ENCODE peak calls at places on chromosomes 6 and 20, in six cellular contexts. G is H1, Q is K562, I is SK-N-SH, S is HepG2, L is GM12878. U is an unnamed sample.

GRCh38 chr6:30981942-30982772 is 1.4 kb upstream of the MUC21 start:
- DNase-seq in S (peak), L (no peak), I (no peak), G (no peak), Q (peak), U (no peak)

GRCh38 chr6:28884423-28885148 is 39.2 kb downstream of the TRIM27 start:
- DNase-seq in G (no peak), I (peak), Q (no peak), L (no peak), S (peak), U (no peak)

GRCh38 chr6:113371106-113371505 is 486.0 kb upstream of the MARCKS start:
- DNase-seq in I (no peak), G (no peak), S (no peak), L (no peak), Q (no peak), U (no peak)

GRCh38 chr6:139764498-139764986 is 390.1 kb upstream of the CITED2 start:
- DNase-seq in I (no peak), L (peak), S (peak), G (no peak), Q (peak), U (peak)

GRCh38 chr6:6392214-6393068 is 72.0 kb upstream of the F13A1 start:
- DNase-seq in I (no peak), L (peak), G (no peak), S (no peak), Q (no peak), U (no peak)

GRCh38 chr20:43949741-43950618 is 35.3 kb downstream of the TOX2 start:
- DNase-seq in Q (peak), I (peak), G (no peak), S (no peak), L (peak), U (peak)

GRCh38 chr6:11754625-11755289 is 23.8 kb downstream of the ADTRP start:
- DNase-seq in Q (no peak), S (no peak), I (no peak), G (no peak), L (no peak), U (no peak)

GRCh38 chr6:163092846-163093245 is 321.7 kb upstream of the QKI start:
- DNase-seq in S (no peak), I (no peak), G (no peak), L (no peak), Q (no peak), U (no peak)

GRCh38 chr6:3876866-3877265 is 27.7 kb downstream of the FAM50B start:
- DNase-seq in Q (no peak), I (no peak), L (no peak), S (no peak), G (no peak), U (no peak)

GRCh38 chr20:2418388-2418787 is 37.7 kb downstream of the TGM6 start:
- DNase-seq in L (no peak), Q (no peak), I (no peak), S (no peak), G (no peak), U (no peak)

GRCh38 chr20:63456429-63457284 is 15.8 kb downstream of the KCNQ2 start:
- DNase-seq in L (no peak), I (peak), G (no peak), Q (no peak), S (no peak), U (no peak)

GRCh38 chr6:149094934-149095341 is 222.6 kb upstream of the TAB2 start:
- DNase-seq in L (no peak), I (no peak), S (no peak), Q (no peak), G (no peak), U (no peak)

GRCh38 chr6:141521440-141521839 is 611.3 kb upstream of the GJE1 start:
- DNase-seq in L (no peak), S (no peak), Q (no peak), I (no peak), G (no peak), U (no peak)

GRCh38 chr6:170042596-170043118 is 248.2 kb downstream of the DLL1 start:
- DNase-seq in Q (peak), S (no peak), I (no peak), G (no peak), L (no peak), U (no peak)

GRCh38 chr6:136784910-136785746 is 7.1 kb downstream of the MAP3K5 start:
- DNase-seq in S (no peak), I (no peak), Q (no peak), L (no peak), G (no peak), U (peak)

GRCh38 chr20:25018841-25019240 is 26.3 kb upstream of the APMAP start:
- DNase-seq in Q (no peak), L (no peak), I (no peak), S (no peak), G (no peak), U (no peak)

GRCh38 chr6:97586344-97586743 is 303.3 kb upstream of the MMS22L start:
- DNase-seq in G (no peak), L (no peak), S (peak), I (peak), Q (no peak), U (no peak)

GRCh38 chr20:57102160-57102559 is 164.3 kb downstream of the BMP7 start:
- DNase-seq in I (no peak), Q (no peak), L (no peak), S (no peak), G (no peak), U (no peak)

GRCh38 chr20:63857751-63858392 is 3.4 kb upstream of the ABHD16B start:
- DNase-seq in G (no peak), S (no peak), I (peak), L (no peak), Q (no peak), U (no peak)

GRCh38 chr20:64142546-64142945 is 21.7 kb upstream of the MYT1 start:
- DNase-seq in L (no peak), S (no peak), I (peak), Q (no peak), G (no peak), U (no peak)

GRCh38 chr6:27562027-27562410 is 89.1 kb upstream of the ZNF184 start:
- DNase-seq in Q (no peak), L (no peak), S (no peak), I (no peak), G (no peak), U (no peak)

GRCh38 chr6:139605350-139605749 is 230.9 kb upstream of the CITED2 start:
- DNase-seq in Q (no peak), L (no peak), I (no peak), G (no peak), S (no peak), U (no peak)

GRCh38 chr20:52083627-52084232 is 107.8 kb downstream of the ZFP64 start:
- DNase-seq in I (peak), S (peak), Q (peak), G (peak), L (no peak), U (peak)

GRCh38 chr6:160992323-160993314 is 1.1 kb downstream of the MAP3K4 start:
- DNase-seq in S (peak), L (no peak), G (no peak), Q (peak), I (peak), U (peak)

GRCh38 chr6:122014961-122015360 is 384.5 kb upstream of the HSF2 start:
- DNase-seq in G (no peak), I (no peak), Q (no peak), S (no peak), L (no peak), U (no peak)

GRCh38 chr6:112291161-112291762 is 36.9 kb upstream of the LAMA4 start:
- DNase-seq in Q (no peak), G (no peak), L (no peak), I (no peak), S (no peak), U (no peak)

GRCh38 chr6:143060806-143061596 is at the start of gene AIG1:
- DNase-seq in S (no peak), G (no peak), Q (no peak), I (peak), L (no peak), U (peak)

GRCh38 chr20:56572178-56572577 is 39.1 kb downstream of the FAM209B start:
- DNase-seq in I (no peak), S (no peak), Q (no peak), G (no peak), L (no peak), U (no peak)

GRCh38 chr6:139777202-139777970 is 402.9 kb upstream of the CITED2 start:
- DNase-seq in I (no peak), S (no peak), L (no peak), G (no peak), Q (peak), U (no peak)

GRCh38 chr20:58626076-58626475 is 25.0 kb upstream of the STX16 start:
- DNase-seq in L (no peak), S (no peak), Q (no peak), G (no peak), I (no peak), U (no peak)

GRCh38 chr20:50521709-50522674 is 11.8 kb downstream of the PTPN1 start:
- DNase-seq in Q (no peak), S (no peak), L (no peak), G (no peak), I (no peak), U (peak)

GRCh38 chr6:152571863-152572394 is 65.2 kb downstream of the SYNE1 start:
- DNase-seq in S (no peak), Q (no peak), G (no peak), L (no peak), I (no peak), U (no peak)

GRCh38 chr6:139538366-139538765 is 163.9 kb upstream of the CITED2 start:
- DNase-seq in G (no peak), Q (no peak), I (no peak), S (no peak), L (no peak), U (no peak)

GRCh38 chr6:169132361-169132895 is 121.2 kb downstream of the THBS2 start:
- DNase-seq in L (no peak), I (no peak), S (no peak), G (no peak), Q (no peak), U (no peak)

GRCh38 chr6:163577404-163577803 is 162.9 kb downstream of the QKI start:
- DNase-seq in L (no peak), Q (no peak), I (no peak), S (no peak), G (no peak), U (no peak)

GRCh38 chr20:43983359-43983758 is 68.7 kb downstream of the TOX2 start:
- DNase-seq in S (no peak), L (no peak), I (no peak), Q (peak), G (no peak), U (no peak)

GRCh38 chr6:129440691-129441090 is 269.3 kb downstream of the ARHGAP18 start:
- DNase-seq in I (no peak), S (no peak), Q (no peak), G (no peak), L (no peak), U (no peak)

GRCh38 chr20:32034581-32035397 is 17.3 kb upstream of the HCK start:
- DNase-seq in L (no peak), G (no peak), S (no peak), Q (no peak), I (no peak), U (peak)

GRCh38 chr6:82738773-82739172 is 326.9 kb downstream of the UBE3D start:
- DNase-seq in I (no peak), Q (no peak), G (no peak), L (no peak), S (no peak), U (no peak)

GRCh38 chr20:6976096-6976495 is 208.6 kb downstream of the BMP2 start:
- DNase-seq in G (no peak), L (no peak), S (no peak), I (no peak), Q (no peak), U (no peak)

GRCh38 chr20:6974819-6975218 is 207.3 kb downstream of the BMP2 start:
- DNase-seq in G (no peak), Q (no peak), I (no peak), L (no peak), S (no peak), U (no peak)

GRCh38 chr20:6975326-6975725 is 207.8 kb downstream of the BMP2 start:
- DNase-seq in L (no peak), S (no peak), G (no peak), I (no peak), Q (no peak), U (no peak)

DNA sequence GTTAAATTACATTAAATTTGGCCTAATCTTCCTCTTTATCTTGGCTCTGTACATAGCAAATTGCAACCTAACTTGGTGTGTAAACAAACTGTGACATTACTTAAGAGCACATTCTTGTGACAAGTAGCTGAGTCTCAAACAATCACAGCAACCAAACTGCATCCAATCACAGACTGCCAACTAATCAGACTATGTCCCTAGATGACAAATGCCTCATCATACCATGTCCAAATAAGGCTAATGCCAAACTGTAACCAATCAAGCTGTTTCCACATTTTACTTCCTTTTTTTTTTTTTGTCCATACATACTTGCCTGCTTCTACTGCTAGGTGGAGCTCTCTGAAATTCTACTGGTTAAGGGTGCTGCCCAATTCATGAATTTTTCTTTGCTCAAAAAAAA is 209.0 kb downstream of the BMP2 start:
- DNase-seq in G (no peak), S (no peak), I (no peak), L (no peak), Q (no peak), U (peak)
- TF ChIP-seq GABPA in G (no peak), S (no peak), I (no peak), L (no peak), Q (no peak), U (no peak)

DNA sequence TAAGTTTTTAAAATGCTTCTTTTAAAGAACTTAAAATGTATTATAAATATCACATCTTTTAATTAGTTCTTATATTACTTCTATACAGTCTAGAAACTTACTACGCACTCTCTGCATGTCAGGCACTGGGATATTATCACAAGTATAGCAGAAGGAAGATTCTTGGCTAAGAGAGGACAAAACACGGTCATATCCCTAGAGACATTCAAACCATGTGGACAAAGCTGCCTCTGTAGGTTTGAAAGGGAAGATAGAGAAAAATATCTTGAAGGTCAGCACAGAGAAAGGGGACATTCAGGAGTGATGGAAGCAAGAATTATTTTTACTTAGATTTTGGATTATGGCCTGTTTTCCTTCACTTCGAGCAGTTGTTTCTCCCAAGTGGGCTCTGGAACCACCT is 64.1 kb downstream of the LRRC1 start:
- DNase-seq in I (no peak), S (no peak), G (no peak), L (no peak), Q (no peak), U (no peak)
- TF ChIP-seq GABPA in I (no peak), S (no peak), G (no peak), L (no peak), Q (no peak), U (no peak)

DNA sequence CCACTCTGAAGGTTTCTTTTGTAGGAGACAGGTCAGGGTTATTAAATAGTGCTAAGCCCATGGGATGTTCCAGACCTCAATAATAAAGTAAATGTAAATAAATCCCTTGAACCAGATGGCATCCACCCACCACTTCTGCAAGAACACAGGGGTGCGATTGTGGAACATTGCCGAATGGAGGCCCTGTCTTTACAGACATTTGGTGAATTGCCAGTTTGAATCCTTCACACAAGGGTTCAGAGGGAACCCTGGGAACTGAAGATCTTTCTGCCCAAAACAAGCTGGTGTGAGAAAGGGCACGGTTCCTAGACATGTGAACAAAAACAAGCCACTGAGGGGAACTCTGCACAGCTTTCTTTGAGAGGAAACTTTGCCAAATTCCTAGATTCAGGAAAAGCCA is 30.2 kb upstream of the RNF8 start:
- DNase-seq in I (peak), S (no peak), Q (no peak), L (no peak), G (no peak), U (no peak)
- TF ChIP-seq GABPA in I (no peak), S (no peak), Q (no peak), L (no peak), G (no peak), U (no peak)

GRCh38 chr6:62978920-62979319 is 232.3 kb upstream of the FKBP1C start:
- DNase-seq in G (no peak), L (no peak), Q (no peak), I (no peak), S (no peak), U (no peak)

GRCh38 chr6:62980724-62981123 is 230.5 kb upstream of the FKBP1C start:
- DNase-seq in G (no peak), S (no peak), I (no peak), Q (no peak), L (no peak), U (no peak)

GRCh38 chr6:62980093-62980492 is 231.2 kb upstream of the FKBP1C start:
- DNase-seq in S (no peak), I (no peak), Q (no peak), L (no peak), G (no peak), U (no peak)

GRCh38 chr6:62982951-62983350 is 228.3 kb upstream of the FKBP1C start:
- DNase-seq in L (no peak), I (no peak), Q (no peak), S (no peak), G (no peak), U (no peak)
- TF ChIP-seq GABPA in L (no peak), I (no peak), Q (no peak), S (no peak), G (no peak), U (no peak)

GRCh38 chr6:35312076-35312762 is 14.6 kb downstream of the DEF6 start:
- DNase-seq in I (no peak), Q (no peak), G (no peak), L (no peak), S (no peak), U (no peak)

GRCh38 chr6:35310265-35310831 is 12.7 kb downstream of the DEF6 start:
- DNase-seq in G (no peak), S (no peak), Q (no peak), L (no peak), I (no peak), U (no peak)

GRCh38 chr6:35312763-35313125 is 15.1 kb downstream of the DEF6 start:
- DNase-seq in S (no peak), L (no peak), I (no peak), Q (no peak), G (no peak), U (no peak)

GRCh38 chr6:35309611-35310264 is 12.1 kb downstream of the DEF6 start:
- DNase-seq in S (no peak), L (no peak), Q (no peak), G (no peak), I (no peak), U (no peak)

DNA sequence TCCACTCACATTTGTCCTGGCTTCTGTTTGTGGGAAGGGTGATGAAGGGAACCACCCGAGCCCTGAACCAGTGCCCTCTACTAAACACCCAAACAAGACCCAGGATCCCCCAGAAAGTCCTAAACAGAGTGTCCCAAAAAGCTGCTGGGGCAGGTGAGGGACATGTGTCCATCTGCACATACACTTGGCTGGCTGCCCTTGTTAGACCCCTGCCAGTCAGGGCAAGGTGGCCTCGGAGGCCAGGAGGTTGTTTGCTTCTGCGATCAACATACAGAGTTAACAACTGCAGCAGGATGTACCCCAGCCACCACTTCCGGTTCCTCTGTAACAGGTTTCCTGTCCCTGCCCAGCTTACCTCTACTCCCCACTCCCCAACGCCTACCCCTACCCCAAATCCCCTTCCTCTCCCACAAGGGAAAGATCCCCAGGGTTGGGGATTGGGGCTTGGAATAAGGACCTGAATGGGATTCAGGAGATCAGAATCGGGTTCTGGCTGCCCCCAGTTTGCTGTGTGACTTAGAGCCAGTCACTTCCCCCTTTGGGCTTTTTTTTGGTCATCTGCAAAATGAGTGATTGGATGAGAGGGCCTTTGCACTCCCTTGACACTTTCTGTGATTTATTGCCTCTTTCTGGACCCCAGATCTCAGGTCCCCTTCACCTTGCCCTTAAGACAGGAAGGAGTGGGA is 13.9 kb downstream of the DEF6 start:
- DNase-seq in S (no peak), I (no peak), G (no peak), Q (no peak), L (no peak), U (no peak)
- TF ChIP-seq GABPA in S (no peak), I (no peak), G (no peak), Q (no peak), L (peak), U (peak)

DNA sequence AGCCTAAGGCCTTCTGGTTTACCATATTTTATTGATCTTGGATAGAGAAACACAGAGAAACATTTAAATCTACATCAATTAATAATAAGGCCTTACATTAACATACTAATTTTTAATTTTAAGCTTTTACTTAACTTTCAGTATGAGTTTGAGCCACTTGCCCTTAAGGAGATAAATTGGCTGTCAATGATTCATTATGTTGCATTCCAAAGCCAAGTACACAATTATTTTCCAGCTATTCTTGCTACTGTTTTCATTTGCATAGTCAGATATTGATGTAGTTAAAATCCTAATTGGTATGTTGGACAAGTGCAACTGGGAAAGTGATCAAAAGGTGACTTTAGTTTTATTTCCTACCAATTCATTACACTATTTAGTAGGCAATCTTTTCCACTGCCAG is 58.2 kb downstream of the MOCS1 start:
- DNase-seq in I (no peak), G (no peak), Q (no peak), L (no peak), S (no peak), U (no peak)
- TF ChIP-seq GABPA in I (no peak), G (no peak), Q (no peak), L (no peak), S (no peak), U (no peak)

U was measured in HL-60.